ENCODE peak calls at places on chromosomes 11 and 22, in six cellular contexts. S is lower leg skin, L is osteocyte, M is HFFc6, O is mesothelial cell of epicardium, D is GM12864. F is an unnamed sample.
A peak's percentile ranks its signal among the peaks of the same experiment; 100 is the strongest.

GRCh38 chr11:21511835-21512440 is 680.9 kb upstream of the ANO5 start:
- DNase-seq in S (peak; percentile 46), L (no peak), M (peak; percentile 7), O (peak; percentile 80), D (peak; percentile 13), F (peak; percentile 30)

GRCh38 chr11:10351768-10352641 is 47.1 kb downstream of the ADM start:
- DNase-seq in S (peak; percentile 72), L (no peak), M (peak; percentile 78), O (no peak), D (no peak), F (no peak)

GRCh38 chr11:63904743-63905142 is 12.2 kb downstream of the RCOR2 start:
- DNase-seq in S (no peak), L (no peak), M (no peak), O (no peak), D (no peak), F (no peak)

GRCh38 chr22:40631925-40632324 is 4.6 kb downstream of the MRTFA start:
- DNase-seq in S (no peak), L (no peak), M (no peak), O (no peak), D (no peak), F (no peak)

GRCh38 chr11:58654908-58655296 is 32.4 kb downstream of the CNTF start:
- DNase-seq in S (no peak), L (no peak), M (no peak), O (no peak), D (no peak), F (no peak)

GRCh38 chr22:49307870-49308269 is 519.8 kb downstream of the BRD1 start:
- DNase-seq in S (no peak), L (peak; percentile 62), M (no peak), O (peak; percentile 34), D (no peak), F (no peak)

GRCh38 chr22:17772249-17772962 is 1.9 kb downstream of the BID start:
- DNase-seq in S (no peak), L (no peak), M (no peak), O (no peak), D (no peak), F (no peak)

GRCh38 chr11:23079382-23079813 is 219.1 kb upstream of the CCDC179 start:
- DNase-seq in S (no peak), L (no peak), M (peak; percentile 59), O (no peak), D (no peak), F (no peak)

GRCh38 chr11:77395460-77396175 is 78.3 kb downstream of the PAK1 start:
- DNase-seq in S (no peak), L (no peak), M (no peak), O (no peak), D (no peak), F (no peak)

GRCh38 chr11:130157111-130157510 is 2.5 kb upstream of the ST14 start:
- DNase-seq in S (no peak), L (no peak), M (no peak), O (no peak), D (no peak), F (no peak)

GRCh38 chr22:46799626-46800025 is 37.2 kb downstream of the TBC1D22A start:
- DNase-seq in S (no peak), L (peak; percentile 48), M (no peak), O (no peak), D (no peak), F (no peak)

GRCh38 chr22:22609271-22609670 is 35.1 kb upstream of the GGTLC2 start:
- DNase-seq in S (no peak), L (no peak), M (no peak), O (no peak), D (no peak), F (no peak)

GRCh38 chr11:134049303-134049702 is 19.6 kb upstream of the JAM3 start:
- DNase-seq in S (no peak), L (no peak), M (no peak), O (no peak), D (no peak), F (no peak)

GRCh38 chr11:26297179-26297970 is 34.6 kb upstream of the ANO3 start:
- DNase-seq in S (peak; percentile 22), L (no peak), M (peak; percentile 50), O (no peak), D (peak; percentile 18), F (no peak)

GRCh38 chr11:114559425-114560310 is at the start of gene NXPE1:
- DNase-seq in S (no peak), L (no peak), M (no peak), O (no peak), D (no peak), F (no peak)

GRCh38 chr11:27720277-27720830 is 20.1 kb upstream of the BDNF start:
- DNase-seq in S (no peak), L (no peak), M (peak; percentile 39), O (peak; percentile 84), D (no peak), F (no peak)
- TF ChIP-seq CTCF in S (no peak), L (peak; percentile 41), M (peak; percentile 33), O (peak; percentile 15), D (no peak), F (no peak)

DNA sequence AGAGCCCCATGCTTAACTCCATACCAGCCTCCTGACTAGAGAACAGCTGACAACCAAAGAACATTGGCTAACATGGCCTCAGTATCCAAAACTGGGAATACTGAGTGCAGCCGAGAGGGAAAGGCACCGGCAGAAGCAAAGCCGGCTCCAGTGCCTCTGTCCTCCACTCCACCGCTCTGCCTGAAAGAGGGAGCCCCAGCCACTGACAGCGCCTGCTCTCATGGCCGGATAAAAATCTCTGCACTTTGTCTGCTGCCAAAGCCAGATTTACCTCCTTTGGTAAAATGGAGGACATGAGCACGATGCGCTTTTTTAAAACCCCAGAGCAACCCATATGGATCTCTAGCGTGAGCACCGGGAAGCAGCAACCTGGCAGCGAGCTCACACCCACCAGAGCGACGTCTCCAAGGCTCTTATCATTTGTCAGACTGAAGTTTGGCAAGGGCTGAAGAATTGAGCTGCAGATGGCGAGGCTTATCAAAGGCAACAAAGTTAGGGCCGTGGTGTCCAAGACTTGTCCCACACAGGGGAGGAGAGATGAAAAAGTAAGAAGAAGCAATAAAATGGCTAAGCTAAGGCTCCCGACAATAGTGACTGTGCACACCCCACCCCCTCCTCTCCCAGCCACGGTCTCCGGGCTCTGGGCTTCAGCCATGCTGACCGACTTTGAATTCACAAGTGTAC is 71.4 kb downstream of the EFCAB6 start:
- DNase-seq in S (no peak), L (no peak), M (no peak), O (no peak), D (no peak), F (no peak)
- TF ChIP-seq CTCF in S (no peak), L (no peak), M (no peak), O (no peak), D (no peak), F (no peak)

GRCh38 chr11:119371778-119372182 is 9.7 kb downstream of the USP2 start:
- DNase-seq in S (no peak), L (no peak), M (no peak), O (no peak), D (no peak), F (no peak)
- TF ChIP-seq CTCF in S (no peak), L (peak; percentile 26), M (peak; percentile 43), O (no peak), D (peak; percentile 30), F (no peak)

GRCh38 chr11:90908074-90908473 is 685.2 kb upstream of the CHORDC1 start:
- DNase-seq in S (no peak), L (no peak), M (no peak), O (no peak), D (no peak), F (no peak)
- TF ChIP-seq CTCF in S (no peak), L (peak; percentile 51), M (no peak), O (no peak), D (no peak), F (no peak)

GRCh38 chr22:39122772-39123470 is 25.9 kb downstream of the APOBEC3H start:
- DNase-seq in S (no peak), L (no peak), M (no peak), O (no peak), D (no peak), F (no peak)
- TF ChIP-seq CTCF in S (no peak), L (no peak), M (no peak), O (no peak), D (no peak), F (no peak)

GRCh38 chr11:62622476-62622875 is 690 bp upstream of the B3GAT3 start:
- DNase-seq in S (no peak), L (no peak), M (no peak), O (no peak), D (no peak), F (no peak)

GRCh38 chr11:62632492-62632891 is 10.7 kb upstream of the B3GAT3 start:
- DNase-seq in S (no peak), L (no peak), M (no peak), O (no peak), D (no peak), F (no peak)

GRCh38 chr11:62621567-62622470 is at the start of gene B3GAT3:
- DNase-seq in S (peak; percentile 97), L (peak; percentile 99), M (peak; percentile 98), O (peak; percentile 96), D (peak; percentile 97), F (peak; percentile 96)

DNA sequence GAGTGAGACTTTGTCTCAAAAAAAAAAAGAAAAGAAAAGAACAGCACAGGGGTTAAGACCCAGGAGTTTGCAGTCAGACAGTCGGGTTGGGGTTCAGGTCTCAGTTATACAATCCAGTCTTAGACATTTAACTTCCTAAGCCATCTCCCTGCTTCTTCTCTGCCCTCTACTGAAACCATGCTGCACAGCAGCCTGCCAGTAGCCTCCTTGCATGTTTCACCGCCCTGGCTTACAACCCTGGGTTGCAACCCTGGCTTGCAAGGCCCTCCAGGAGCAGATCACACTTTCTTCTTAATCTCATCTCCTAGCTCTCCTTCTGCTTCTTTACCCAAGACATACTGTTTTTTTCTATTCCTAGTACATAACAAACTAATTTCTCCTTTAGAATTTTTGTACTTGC is 5.9 kb upstream of the B3GAT3 start:
- DNase-seq in S (no peak), L (no peak), M (no peak), O (no peak), D (no peak), F (no peak)
- TF ChIP-seq CTCF in S (no peak), L (no peak), M (no peak), O (no peak), D (no peak), F (no peak)

GRCh38 chr11:69539416-69540117 is 58.1 kb downstream of the LINC01488 start:
- DNase-seq in S (peak; percentile 34), L (no peak), M (no peak), O (no peak), D (no peak), F (no peak)

GRCh38 chr11:69538840-69539239 is 57.4 kb downstream of the LINC01488 start:
- DNase-seq in S (no peak), L (no peak), M (no peak), O (no peak), D (no peak), F (no peak)

GRCh38 chr11:69541001-69541285 is 59.5 kb downstream of the LINC01488 start:
- DNase-seq in S (no peak), L (no peak), M (no peak), O (no peak), D (no peak), F (no peak)

GRCh38 chr11:69541501-69542313 is 60.2 kb downstream of the LINC01488 start:
- DNase-seq in S (no peak), L (no peak), M (peak; percentile 56), O (no peak), D (no peak), F (no peak)

GRCh38 chr11:69540118-69541000 is 58.9 kb downstream of the LINC01488 start:
- DNase-seq in S (no peak), L (no peak), M (no peak), O (no peak), D (no peak), F (no peak)
- TF ChIP-seq CTCF in S (no peak), L (no peak), M (no peak), O (no peak), D (no peak), F (no peak)

GRCh38 chr11:67082071-67082791 is 25.6 kb downstream of the RHOD start:
- DNase-seq in S (no peak), L (no peak), M (no peak), O (no peak), D (no peak), F (no peak)
- TF ChIP-seq CTCF in S (no peak), L (no peak), M (no peak), O (no peak), D (peak; percentile 24), F (no peak)